ENCODE peak calls at places on chromosomes 12 and 14, in four cellular contexts. V is stomach, C is uterus, D is H1. N is an unnamed sample.
A peak's percentile ranks its signal among the peaks of the same experiment; 100 is the strongest.

GRCh38 chr12:92827836-92828431 is 101.2 kb downstream of the EEA1 start:
- DNase-seq in V (no peak), C (no peak), D (no peak), N (no peak)

GRCh38 chr14:97771340-97772045 is 974.3 kb downstream of the VRK1 start:
- DNase-seq in V (no peak), C (no peak), D (no peak), N (no peak)

GRCh38 chr14:103628221-103628683 is 759 bp upstream of the KLC1 start:
- DNase-seq in V (peak; percentile 85), C (peak; percentile 71), D (peak; percentile 78), N (peak; percentile 88)

GRCh38 chr12:70353780-70354640 is 12.1 kb upstream of the KCNMB4 start:
- DNase-seq in V (no peak), C (no peak), D (no peak), N (no peak)

GRCh38 chr14:50366115-50366514 is 30.6 kb downstream of the CDKL1 start:
- DNase-seq in V (peak; percentile 62), C (no peak), D (no peak), N (no peak)

GRCh38 chr14:31270196-31270772 is 62.7 kb upstream of the HECTD1 start:
- DNase-seq in V (no peak), C (no peak), D (peak; percentile 51), N (no peak)

GRCh38 chr12:125024949-125025563 is 31.6 kb downstream of the BRI3BP start:
- DNase-seq in V (no peak), C (no peak), D (no peak), N (no peak)

GRCh38 chr12:19431407-19432308 is 7.6 kb upstream of the AEBP2 start:
- DNase-seq in V (no peak), C (no peak), D (no peak), N (no peak)

GRCh38 chr12:118360785-118361404 is 11.8 kb downstream of the TAOK3 start:
- DNase-seq in V (no peak), C (no peak), D (no peak), N (no peak)

GRCh38 chr14:36584167-36584811 is 1.9 kb upstream of the NKX2-8 start:
- DNase-seq in V (no peak), C (no peak), D (no peak), N (no peak)

GRCh38 chr12:110687770-110688169 is 1.1 kb downstream of the HVCN1 start:
- DNase-seq in V (no peak), C (no peak), D (no peak), N (no peak)

GRCh38 chr14:26332966-26333365 is 264.9 kb downstream of the NOVA1 start:
- DNase-seq in V (no peak), C (peak; percentile 45), D (no peak), N (no peak)

GRCh38 chr12:115297445-115297844 is 613.5 kb upstream of the TBX3 start:
- DNase-seq in V (no peak), C (no peak), D (no peak), N (no peak)

GRCh38 chr14:87332001-87332400 is 661.0 kb downstream of the GALC start:
- DNase-seq in V (no peak), C (no peak), D (no peak), N (no peak)

GRCh38 chr14:77709412-77709811 is 1.5 kb downstream of the SLIRP start:
- DNase-seq in V (no peak), C (no peak), D (no peak), N (no peak)

GRCh38 chr14:77708749-77709148 is 846 bp downstream of the SLIRP start:
- DNase-seq in V (no peak), C (no peak), D (no peak), N (no peak)

GRCh38 chr14:77707355-77707723 is 484 bp downstream of the ALKBH1 start:
- DNase-seq in V (no peak), C (no peak), D (no peak), N (peak; percentile 20)

GRCh38 chr14:77710364-77710763 is 2.5 kb downstream of the SLIRP start:
- DNase-seq in V (no peak), C (no peak), D (no peak), N (no peak)

DNA sequence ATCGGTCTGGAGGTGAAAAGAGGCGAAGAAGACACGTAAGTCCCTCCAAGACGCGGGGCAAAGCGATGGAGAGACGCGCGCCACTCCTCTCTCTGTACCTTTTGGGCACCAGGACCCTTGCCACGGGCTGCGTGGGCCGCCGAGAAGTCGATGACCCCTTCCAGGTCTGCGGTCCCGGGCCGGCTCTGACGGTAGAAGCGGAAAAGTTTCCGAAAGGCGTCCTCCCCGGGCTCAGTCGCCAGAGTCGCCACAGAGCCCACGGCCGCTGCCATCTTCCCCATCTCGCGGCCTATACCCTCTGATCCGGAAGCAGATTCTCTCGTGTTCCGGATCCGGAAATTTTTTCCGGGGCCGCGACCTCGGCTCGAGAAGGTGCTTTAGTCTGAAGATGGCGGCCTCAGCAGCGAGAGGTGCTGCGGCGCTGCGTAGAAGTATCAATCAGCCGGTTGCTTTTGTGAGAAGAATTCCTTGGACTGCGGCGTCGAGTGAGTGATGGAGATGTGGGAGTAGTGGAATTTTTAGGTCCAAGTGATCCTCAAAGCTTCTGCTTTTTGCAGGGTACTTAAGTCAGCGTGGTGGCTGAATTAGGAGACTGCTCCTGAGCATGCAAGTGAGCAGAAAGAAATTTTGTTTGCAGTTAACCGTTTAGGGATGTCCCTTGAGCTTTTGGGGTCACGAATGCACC is at the start of the genes ALKBH1 and SLIRP:
- DNase-seq in V (peak; percentile 90), C (peak; percentile 84), D (peak; percentile 83), N (peak; percentile 85)
- H3K27ac ChIP-seq in V (peak within 1 kb of the TSS; percentile 83), C (peak within 1 kb of the TSS; percentile 34), D (peak within 1 kb of the TSS; percentile 85), N (peak within 1 kb of the TSS; percentile 53)

DNA sequence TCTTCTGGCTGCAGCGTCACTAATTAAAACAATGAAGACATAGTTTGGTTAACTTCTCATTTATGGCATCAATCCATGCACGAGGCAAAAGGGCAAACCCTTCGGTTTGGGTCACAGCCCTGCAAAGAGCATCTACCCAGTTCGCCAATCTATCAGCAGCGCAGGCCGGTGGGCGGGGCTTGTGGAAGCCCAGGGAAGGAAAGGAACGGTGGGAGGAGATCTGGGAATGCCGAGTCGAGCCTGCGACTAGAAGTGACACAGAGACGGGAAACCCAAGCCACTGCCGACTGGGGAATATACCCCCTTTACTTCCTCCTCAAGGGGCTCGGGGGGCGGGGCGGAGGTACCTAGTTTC is 463 bp downstream of the KICS2 start:
- DNase-seq in V (peak; percentile 90), C (peak; percentile 83), D (peak; percentile 91), N (peak; percentile 93)
- TF ChIP-seq POLR2A in V (no peak), C (no peak), D (peak; percentile 71), N (no peak)

DNA sequence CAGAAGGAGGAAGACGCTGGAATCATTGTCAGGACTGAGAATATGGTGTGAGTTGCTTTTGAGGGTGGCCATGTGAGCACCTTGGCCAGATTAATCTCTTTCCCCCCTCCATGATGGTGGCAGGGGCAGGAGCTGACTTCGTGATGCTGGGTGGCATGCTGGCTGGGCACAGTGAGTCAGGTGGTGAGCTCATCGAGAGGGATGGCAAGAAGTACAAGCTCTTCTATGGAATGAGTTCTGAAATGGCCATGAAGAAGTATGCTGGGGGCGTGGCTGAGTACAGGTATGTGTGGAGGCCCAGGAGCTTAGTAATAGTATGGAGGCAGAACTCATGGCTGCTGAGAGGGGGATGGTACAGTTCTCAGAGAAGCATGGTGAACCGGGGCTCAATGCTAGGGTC is 4.3 kb downstream of the TINF2 start:
- DNase-seq in V (no peak), C (no peak), D (no peak), N (no peak)
- H3K36me3 ChIP-seq in V (peaks cover 70% of the 10 kb centered on the region), C (no peaks in the 10 kb centered on the region), D (peaks cover 19% of the 10 kb centered on the region), N (peaks cover 57% of the 10 kb centered on the region)

DNA sequence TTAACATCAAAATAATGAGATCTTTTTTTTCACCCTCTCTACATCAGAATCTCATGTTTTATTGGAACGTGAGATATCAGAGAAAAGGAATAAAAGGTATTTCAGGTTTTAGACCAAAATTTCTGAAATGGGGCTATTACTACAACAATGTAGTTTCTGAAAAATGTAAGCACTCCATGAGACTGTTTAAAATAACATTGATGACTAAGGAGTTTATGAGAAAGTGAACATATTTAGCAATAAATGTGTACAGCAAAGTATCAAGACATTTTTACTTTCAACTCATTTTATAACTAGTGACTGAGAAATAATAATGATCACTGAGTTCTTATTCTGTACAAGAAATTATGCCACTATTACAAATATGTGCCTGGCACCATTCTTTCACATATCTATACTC is 39.3 kb upstream of the ABCC9 start:
- DNase-seq in V (no peak), C (no peak), D (no peak), N (no peak)
- H3K27ac ChIP-seq in V (no peak overlapping the region), C (no peak overlapping the region), D (no peak overlapping the region), N (no peak overlapping the region)

DNA sequence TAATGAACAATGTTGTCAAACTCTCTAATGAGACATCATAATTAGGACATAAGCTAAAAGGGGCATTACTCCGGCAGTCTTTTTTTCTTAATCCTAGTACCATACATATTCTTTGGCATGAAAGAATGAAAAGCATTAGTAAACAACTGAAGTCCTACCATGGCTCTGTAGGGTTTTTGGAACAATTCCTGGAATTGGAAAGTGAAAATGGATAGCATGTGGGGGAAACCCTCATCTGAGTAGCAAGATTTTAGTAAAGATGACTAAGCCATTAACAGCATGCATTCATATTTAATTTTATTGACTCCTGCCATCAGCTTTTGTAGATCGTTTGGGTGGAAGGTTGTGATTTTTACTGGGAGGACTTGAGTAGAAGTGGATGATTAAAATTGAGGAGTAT is 216.2 kb upstream of the PDZRN4 start:
- DNase-seq in V (no peak), C (no peak), D (no peak), N (no peak)
- TF ChIP-seq POLR2A in V (no peak), C (no peak), D (no peak), N (no peak)

DNA sequence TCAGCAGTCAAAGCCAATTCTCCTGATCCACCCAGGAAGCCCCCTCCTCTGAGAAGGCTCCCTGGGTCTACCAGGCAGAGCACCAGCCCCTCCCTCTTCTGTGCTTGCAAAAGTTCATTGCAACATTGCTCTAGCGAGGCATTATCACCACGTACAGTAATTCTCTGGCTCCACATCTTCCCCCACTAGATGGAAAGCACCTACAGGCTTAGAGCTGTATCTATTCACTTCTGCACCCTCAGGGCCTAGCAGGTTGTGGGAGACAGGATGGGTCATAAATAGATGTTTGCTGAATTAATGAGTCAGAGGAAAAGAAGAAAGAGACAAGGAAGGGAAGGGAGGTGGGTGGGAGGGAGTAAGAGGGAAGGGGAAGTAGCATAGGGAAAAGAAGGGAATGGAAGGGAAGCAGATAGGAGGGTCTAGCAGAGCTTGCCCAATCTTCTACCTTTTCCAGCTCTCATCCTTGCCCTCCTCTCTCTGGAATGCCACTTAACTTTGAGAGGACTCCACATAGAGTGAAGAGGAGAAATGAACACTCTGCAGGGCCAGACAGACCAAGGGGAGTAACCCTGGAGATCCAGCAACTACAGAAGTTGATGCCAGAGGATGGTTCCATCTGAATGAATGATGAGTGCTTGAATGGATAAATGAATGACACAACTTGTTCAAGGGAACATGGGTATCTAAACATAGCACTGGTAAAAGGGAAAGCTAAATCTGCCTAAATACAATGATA is 42.0 kb upstream of the NT5DC3 start:
- DNase-seq in V (no peak), C (no peak), D (no peak), N (peak; percentile 55)
- H3K36me3 ChIP-seq in V (no peaks in the 10 kb centered on the region), C (no peaks in the 10 kb centered on the region), D (no peaks in the 10 kb centered on the region), N (no peaks in the 10 kb centered on the region)

GRCh38 chr14:24207104-24207543 is 1.6 kb downstream of the TSSK4 start:
- DNase-seq in V (no peak), C (no peak), D (no peak), N (no peak)
- H3K27ac ChIP-seq in V (no peak overlapping the region), C (no peak overlapping the region), D (no peak overlapping the region), N (no peak overlapping the region)

GRCh38 chr12:52607314-52607713 is 6.1 kb upstream of the KRT72 start:
- DNase-seq in V (no peak), C (no peak), D (peak; percentile 20), N (no peak)
- TF ChIP-seq POLR2A in V (no peak), C (no peak), D (no peak), N (no peak)